ENCODE peak calls at places on chromosomes 12 and 14, in ten cellular contexts. B, G, A, R, W, F, H, D, O and I are unnamed samples.

GRCh38 chr14:100263141-100263540 is 24.2 kb downstream of the YY1 start:
- DNase-seq in B (no peak), G (no peak), A (no peak), R (no peak), W (no peak), F (no peak), H (no peak), D (no peak), O (no peak), I (no peak)

GRCh38 chr14:104757681-104758392 is 4.9 kb downstream of the SIVA1 start:
- DNase-seq in B (no peak), G (no peak), A (no peak), R (no peak), W (no peak), F (no peak), H (no peak), D (no peak), O (no peak), I (no peak)

GRCh38 chr14:75861161-75861621 is 120.6 kb downstream of the TGFB3 start:
- DNase-seq in B (no peak), G (no peak), A (no peak), R (no peak), W (no peak), F (no peak), H (no peak), D (no peak), O (peak; percentile 87), I (no peak)

GRCh38 chr14:22794533-22794932 is 20.7 kb downstream of the SLC7A7 start:
- DNase-seq in B (peak; percentile 73), G (peak; percentile 89), A (no peak), R (no peak), W (no peak), F (no peak), H (peak; percentile 85), D (no peak), O (no peak), I (peak; percentile 65)

GRCh38 chr12:50162225-50162624 is 4.9 kb downstream of the CERS5 start:
- DNase-seq in B (no peak), G (no peak), A (no peak), R (no peak), W (no peak), F (peak; percentile 28), H (no peak), D (no peak), O (peak; percentile 62), I (no peak)

GRCh38 chr12:73947627-73948026 is 590.0 kb upstream of the ATXN7L3B start:
- DNase-seq in B (no peak), G (no peak), A (no peak), R (no peak), W (no peak), F (no peak), H (no peak), D (no peak), O (no peak), I (no peak)

GRCh38 chr12:82596484-82596883 is 90.2 kb upstream of the TMTC2 start:
- DNase-seq in B (no peak), G (no peak), A (no peak), R (no peak), W (no peak), F (no peak), H (no peak), D (no peak), O (no peak), I (no peak)

GRCh38 chr12:5442251-5443006 is 10.5 kb downstream of the NTF3 start:
- DNase-seq in B (no peak), G (peak; percentile 21), A (peak; percentile 71), R (peak; percentile 72), W (no peak), F (no peak), H (peak; percentile 42), D (no peak), O (peak; percentile 66), I (no peak)

GRCh38 chr14:90140298-90140955 is 78.6 kb downstream of the KCNK13 start:
- DNase-seq in B (no peak), G (no peak), A (no peak), R (no peak), W (no peak), F (no peak), H (no peak), D (no peak), O (peak; percentile 18), I (no peak)

GRCh38 chr12:51915003-51915625 is 7.8 kb downstream of the ACVRL1 start:
- DNase-seq in B (no peak), G (no peak), A (no peak), R (no peak), W (no peak), F (no peak), H (no peak), D (no peak), O (no peak), I (no peak)

GRCh38 chr12:51911788-51912711 is 4.7 kb downstream of the ACVRL1 start:
- DNase-seq in B (no peak), G (no peak), A (no peak), R (no peak), W (peak; percentile 72), F (peak; percentile 51), H (no peak), D (no peak), O (peak; percentile 35), I (no peak)

GRCh38 chr12:51911307-51911706 is 4.0 kb downstream of the ACVRL1 start:
- DNase-seq in B (no peak), G (no peak), A (no peak), R (no peak), W (peak; percentile 41), F (no peak), H (no peak), D (no peak), O (no peak), I (no peak)

GRCh38 chr12:51914034-51914923 is 7.0 kb downstream of the ACVRL1 start:
- DNase-seq in B (no peak), G (no peak), A (no peak), R (no peak), W (no peak), F (no peak), H (no peak), D (no peak), O (no peak), I (no peak)

GRCh38 chr12:51913071-51914033 is 6.0 kb downstream of the ACVRL1 start:
- DNase-seq in B (no peak), G (no peak), A (no peak), R (no peak), W (peak; percentile 60), F (no peak), H (no peak), D (no peak), O (no peak), I (no peak)
- TF ChIP-seq CTCF in B (no peak), G (peak; percentile 7), A (peak; percentile 44), R (no peak), W (no peak), F (no peak), H (peak; percentile 55), D (no peak), O (no peak), I (peak; percentile 13)

GRCh38 chr14:60183138-60183537 is 17.9 kb upstream of the DHRS7 start:
- DNase-seq in B (no peak), G (no peak), A (no peak), R (no peak), W (no peak), F (no peak), H (peak; percentile 39), D (no peak), O (no peak), I (no peak)

GRCh38 chr14:60188115-60188514 is 22.9 kb upstream of the DHRS7 start:
- DNase-seq in B (no peak), G (peak; percentile 52), A (no peak), R (no peak), W (no peak), F (no peak), H (peak; percentile 72), D (no peak), O (peak; percentile 11), I (no peak)

GRCh38 chr14:60183724-60184596 is 18.8 kb upstream of the DHRS7 start:
- DNase-seq in B (peak; percentile 50), G (peak; percentile 82), A (peak; percentile 87), R (peak; percentile 53), W (no peak), F (no peak), H (peak; percentile 91), D (no peak), O (peak; percentile 89), I (no peak)

GRCh38 chr14:60188696-60189095 is 23.5 kb upstream of the DHRS7 start:
- DNase-seq in B (no peak), G (no peak), A (no peak), R (no peak), W (no peak), F (no peak), H (no peak), D (no peak), O (no peak), I (no peak)

DNA sequence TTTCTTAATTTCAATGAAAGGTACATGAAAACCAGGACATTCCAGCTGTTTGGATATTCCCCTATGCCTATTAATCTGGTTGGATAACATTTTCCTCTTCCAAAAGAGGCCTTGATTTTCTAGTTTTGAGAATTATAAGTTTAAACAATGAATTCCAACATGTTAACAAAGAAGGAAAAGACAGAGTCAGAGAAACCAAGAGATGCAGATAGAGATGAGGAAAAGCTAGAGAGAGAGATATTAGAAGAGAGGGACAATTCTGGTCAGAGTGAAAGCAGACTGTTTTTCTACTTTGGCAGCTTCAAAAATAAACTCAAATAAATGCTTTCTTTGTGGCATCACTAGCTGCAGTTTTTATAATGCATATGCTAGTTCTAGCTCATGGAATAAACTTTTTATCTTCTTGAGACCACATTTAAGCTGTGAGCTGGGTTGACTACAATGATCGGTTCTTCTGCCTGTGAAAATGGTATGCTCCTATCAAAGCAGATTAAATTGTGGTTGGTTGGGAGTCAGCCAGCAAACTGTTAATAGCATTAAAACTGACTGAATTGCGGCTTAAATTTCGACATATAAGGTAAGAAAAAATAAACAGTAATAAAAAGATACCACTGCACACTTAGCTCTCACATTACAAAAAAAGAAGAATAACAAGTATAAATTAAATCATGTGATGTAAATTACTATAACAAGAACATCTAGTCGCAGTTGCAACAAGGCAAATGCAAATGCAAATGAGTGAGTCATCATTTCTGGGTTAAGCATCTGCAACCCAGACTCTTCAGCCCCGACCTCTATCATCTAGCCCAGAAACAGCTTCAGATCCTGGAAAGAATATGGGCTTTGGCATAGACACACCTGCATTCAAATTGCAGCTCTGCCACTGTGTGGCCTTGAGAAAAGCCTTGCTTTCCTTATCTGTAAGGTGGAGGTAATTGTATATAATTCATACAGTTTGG is 19.7 kb upstream of the DHRS7 start:
- DNase-seq in B (no peak), G (no peak), A (no peak), R (no peak), W (no peak), F (no peak), H (peak; percentile 59), D (no peak), O (no peak), I (no peak)
- TF ChIP-seq CTCF in B (no peak), G (no peak), A (no peak), R (no peak), W (no peak), F (no peak), H (peak; percentile 63), D (peak; percentile 31), O (no peak), I (no peak)

GRCh38 chr12:39587247-39587646 is 32.4 kb downstream of the ABCD2 start:
- DNase-seq in B (no peak), G (peak; percentile 50), A (no peak), R (peak; percentile 12), W (no peak), F (no peak), H (peak; percentile 35), D (no peak), O (no peak), I (no peak)
- TF ChIP-seq CTCF in B (peak; percentile 54), G (peak; percentile 42), A (peak; percentile 32), R (no peak), W (peak; percentile 12), F (peak; percentile 15), H (peak; percentile 77), D (no peak), O (no peak), I (peak; percentile 38)

GRCh38 chr12:48956279-48957140 is 777 bp downstream of the ARF3 start:
- DNase-seq in B (no peak), G (peak; percentile 71), A (peak; percentile 95), R (peak; percentile 78), W (peak; percentile 93), F (peak; percentile 92), H (peak; percentile 48), D (peak; percentile 68), O (peak; percentile 96), I (peak; percentile 59)
- TF ChIP-seq CTCF in B (no peak), G (no peak), A (peak; percentile 41), R (no peak), W (no peak), F (no peak), H (peak; percentile 59), D (no peak), O (no peak), I (peak; percentile 10)